ENCODE peak calls at places on chromosomes 4 and X, in seven cellular contexts. P, M, N, B, F, D and I are unnamed samples.

GRCh38 chrX:1244164-1245076 is 24.2 kb upstream of the CSF2RA start:
- DNase-seq in B (peak), P (no peak), F (no peak), D (no peak), N (no peak), M (peak), I (no peak)

GRCh38 chr4:52883707-52884669 is 21.9 kb downstream of the RASL11B start:
- DNase-seq in F (no peak), N (no peak), B (peak), D (no peak), M (no peak), P (no peak), I (no peak)

GRCh38 chr4:26217961-26218676 is 102.7 kb upstream of the RBPJ start:
- DNase-seq in D (no peak), B (no peak), M (no peak), P (no peak), N (peak), F (no peak), I (peak)

GRCh38 chr4:36549256-36549655 is 267.8 kb downstream of the DTHD1 start:
- DNase-seq in P (no peak), F (no peak), M (no peak), N (no peak), D (no peak), B (peak), I (no peak)

GRCh38 chr4:99436462-99436861 is 1.3 kb upstream of the ADH7 start:
- DNase-seq in F (no peak), P (no peak), N (no peak), D (no peak), B (no peak), M (no peak), I (no peak)

GRCh38 chrX:32139463-32139862 is 1067.6 kb upstream of the FTHL17 start:
- DNase-seq in B (no peak), P (no peak), M (no peak), N (no peak), D (no peak), F (no peak), I (no peak)

GRCh38 chr4:147581601-147582350 is 35.4 kb upstream of the TMEM184C start:
- DNase-seq in B (peak), D (no peak), F (peak), M (no peak), N (no peak), P (peak), I (no peak)

GRCh38 chrX:2697306-2697705 is 6.2 kb downstream of the CD99 start:
- DNase-seq in B (peak), N (no peak), M (no peak), D (no peak), F (no peak), P (no peak), I (no peak)

GRCh38 chr4:179307297-179308136 is 1865.3 kb upstream of the AGA start:
- DNase-seq in P (peak), B (peak), N (no peak), F (peak), D (no peak), M (peak), I (no peak)

GRCh38 chr4:156248921-156249320 is 295.3 kb upstream of the CTSO start:
- DNase-seq in N (no peak), M (no peak), P (no peak), B (no peak), F (no peak), D (no peak), I (no peak)

GRCh38 chrX:151899622-151900021 is 13.1 kb upstream of the MAGEA4 start:
- DNase-seq in M (no peak), N (no peak), D (no peak), B (no peak), F (peak), P (peak), I (no peak)

DNA sequence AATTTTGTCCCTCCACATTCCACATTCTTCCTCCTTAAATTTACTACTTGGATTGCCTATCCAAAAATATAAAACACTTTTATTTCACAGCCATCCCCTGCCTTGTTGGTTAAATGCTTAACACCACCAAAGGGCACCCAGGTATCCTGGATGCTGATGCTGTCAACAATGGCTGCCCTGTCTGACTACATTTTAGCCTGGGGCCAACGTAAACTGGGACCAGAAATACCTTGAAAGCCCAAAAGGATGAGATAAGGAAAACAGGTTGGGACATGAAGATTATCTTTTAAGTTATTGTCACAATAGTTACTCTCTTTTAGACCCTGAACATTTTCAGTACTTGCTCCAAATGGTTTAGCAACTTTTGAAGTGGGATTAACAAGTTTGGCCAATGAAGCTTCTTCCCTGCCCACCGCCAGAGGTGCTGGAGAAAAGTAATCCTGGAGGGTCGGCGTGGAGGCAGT is 775 bp upstream of the YIPF6 start:
- DNase-seq in M (no peak), F (no peak), P (no peak), D (no peak), N (no peak), B (peak), I (no peak)
- H3K27ac ChIP-seq in M (no peak), F (peak), P (peak), D (no peak), N (peak), B (peak), I (peak)

DNA sequence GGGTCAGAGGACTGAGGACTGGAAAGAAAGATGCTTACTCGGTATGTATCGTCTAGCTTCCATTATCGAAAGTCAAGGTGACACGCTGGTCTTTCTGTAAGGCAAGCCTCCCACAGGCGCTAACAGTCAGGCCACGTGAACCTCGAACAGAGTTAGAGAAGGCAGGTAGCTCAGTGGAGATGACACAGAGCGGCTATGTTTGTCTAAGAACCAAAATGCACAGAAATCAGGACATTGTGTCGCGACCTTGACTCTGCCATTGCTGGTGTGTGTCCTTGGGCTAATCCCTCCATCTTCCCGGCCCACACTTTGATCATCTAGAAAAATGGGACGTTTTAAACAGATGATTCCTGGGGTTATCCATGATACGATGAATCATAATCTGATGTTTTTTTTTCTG is 40.3 kb downstream of the IRF2 start:
- DNase-seq in N (no peak), M (no peak), F (no peak), P (no peak), D (no peak), B (no peak), I (no peak)
- H3K27ac ChIP-seq in N (no peak), M (no peak), F (no peak), P (no peak), D (no peak), B (no peak), I (no peak)

GRCh38 chr4:185836268-185837084 is 24.5 kb upstream of the SORBS2 start:
- DNase-seq in F (no peak), B (no peak), P (no peak), D (no peak), M (no peak), N (no peak), I (no peak)

GRCh38 chr4:185839204-185839712 is 27.3 kb upstream of the SORBS2 start:
- DNase-seq in D (no peak), B (peak), P (peak), F (peak), M (peak), N (peak), I (no peak)

GRCh38 chr4:185837415-185838103 is 25.6 kb upstream of the SORBS2 start:
- DNase-seq in D (no peak), M (no peak), N (no peak), F (no peak), B (no peak), P (no peak), I (no peak)

GRCh38 chr4:185838514-185839203 is 26.7 kb upstream of the SORBS2 start:
- DNase-seq in P (peak), F (no peak), B (no peak), N (no peak), D (no peak), M (no peak), I (no peak)

DNA sequence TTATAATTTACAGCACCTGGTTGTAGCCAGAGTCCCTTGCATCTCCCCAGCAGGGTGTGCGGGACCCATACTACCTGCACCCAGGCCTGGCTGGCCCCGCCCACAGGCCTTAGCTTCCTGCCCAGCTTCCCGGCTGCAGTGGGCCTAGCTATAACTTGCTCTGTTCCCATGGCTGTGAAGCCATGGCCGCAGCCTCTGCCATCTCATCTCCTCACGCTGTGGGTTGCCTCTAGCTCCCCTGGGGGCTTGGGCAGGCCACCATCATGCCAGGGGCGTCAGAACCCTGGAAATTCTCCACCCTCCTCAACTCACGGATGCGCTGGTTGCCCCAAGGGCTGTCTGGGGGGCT is 26.1 kb upstream of the SORBS2 start:
- DNase-seq in M (no peak), P (no peak), B (no peak), N (no peak), F (no peak), D (no peak), I (no peak)
- H3K27ac ChIP-seq in M (peak), P (peak), B (no peak), N (peak), F (peak), D (no peak), I (no peak)

GRCh38 chrX:24147165-24147564 is 2.4 kb upstream of the ZFX start:
- DNase-seq in B (no peak), N (no peak), P (no peak), D (no peak), F (no peak), M (no peak), I (no peak)
- H3K27ac ChIP-seq in B (peak), N (peak), P (peak), D (peak), F (no peak), M (no peak), I (no peak)

GRCh38 chr4:7980036-7980435 is 40.4 kb upstream of the AFAP1 start:
- DNase-seq in B (peak), D (no peak), P (no peak), M (no peak), N (no peak), F (peak), I (no peak)

GRCh38 chr4:7978907-7979651 is 39.4 kb upstream of the AFAP1 start:
- DNase-seq in N (no peak), F (no peak), B (no peak), M (no peak), D (no peak), P (no peak), I (no peak)

GRCh38 chr4:7976634-7977033 is 37.0 kb upstream of the AFAP1 start:
- DNase-seq in M (no peak), B (no peak), D (no peak), P (no peak), N (no peak), F (no peak), I (no peak)

GRCh38 chr4:7979652-7979968 is 39.9 kb upstream of the AFAP1 start:
- DNase-seq in N (no peak), M (no peak), D (no peak), P (no peak), F (no peak), B (no peak), I (no peak)

DNA sequence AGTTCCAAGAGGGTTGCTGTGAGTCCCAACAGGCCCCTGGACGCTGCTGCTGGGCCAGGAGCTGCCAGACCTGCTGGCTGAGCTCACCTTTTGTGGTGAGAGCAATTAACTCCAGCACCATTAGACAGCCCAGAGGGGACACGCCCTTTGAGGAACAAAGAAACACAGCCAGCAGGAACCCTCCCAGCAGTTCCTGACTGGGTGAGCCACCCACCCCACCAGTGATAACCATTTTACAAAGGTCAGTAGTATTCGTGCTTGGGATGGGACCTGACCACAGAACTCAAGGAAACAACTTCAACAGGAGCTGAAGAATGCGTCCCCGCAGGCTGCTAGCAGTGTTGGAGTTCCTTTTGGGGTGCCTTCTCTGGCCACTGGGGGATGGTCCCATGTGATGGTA is 38.8 kb upstream of the AFAP1 start:
- DNase-seq in D (no peak), M (no peak), F (peak), N (no peak), B (peak), P (no peak), I (no peak)
- H3K27ac ChIP-seq in D (no peak), M (no peak), F (no peak), N (peak), B (peak), P (peak), I (no peak)

GRCh38 chrX:13711141-13711540 is 22.2 kb downstream of the RAB9A start:
- DNase-seq in M (no peak), P (no peak), F (no peak), D (no peak), B (no peak), N (no peak), I (no peak)
- H3K27ac ChIP-seq in M (no peak), P (no peak), F (no peak), D (no peak), B (no peak), N (no peak), I (no peak)

DNA sequence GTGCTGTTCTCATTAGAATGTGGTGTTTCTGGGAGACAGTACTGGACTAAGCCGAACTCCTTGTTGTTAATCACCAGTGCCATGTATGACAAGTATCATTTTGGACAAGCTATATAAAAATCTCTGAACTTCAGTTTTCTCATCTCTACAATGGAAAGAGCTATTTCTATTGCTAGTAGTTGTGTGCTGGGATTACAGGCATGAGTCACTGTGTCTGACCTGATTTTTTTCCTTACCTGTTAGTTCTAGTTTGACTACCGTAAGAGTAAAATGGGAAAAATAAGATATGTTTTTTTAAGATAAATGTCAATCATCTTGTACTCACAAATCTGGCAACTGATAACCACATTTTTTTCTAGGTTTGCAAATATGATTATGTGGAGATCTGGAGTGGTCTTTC is 192.3 kb downstream of the TLL1 start:
- DNase-seq in P (no peak), M (no peak), F (no peak), D (no peak), N (no peak), B (no peak), I (no peak)
- H3K27ac ChIP-seq in P (no peak), M (no peak), F (no peak), D (peak), N (no peak), B (no peak), I (no peak)

GRCh38 chr4:186104114-186104894 is at the start of gene FAM149A:
- DNase-seq in N (peak), D (no peak), M (no peak), B (no peak), F (peak), P (no peak), I (no peak)
- H3K27ac ChIP-seq in N (no peak), D (no peak), M (no peak), B (no peak), F (no peak), P (no peak), I (peak)

DNA sequence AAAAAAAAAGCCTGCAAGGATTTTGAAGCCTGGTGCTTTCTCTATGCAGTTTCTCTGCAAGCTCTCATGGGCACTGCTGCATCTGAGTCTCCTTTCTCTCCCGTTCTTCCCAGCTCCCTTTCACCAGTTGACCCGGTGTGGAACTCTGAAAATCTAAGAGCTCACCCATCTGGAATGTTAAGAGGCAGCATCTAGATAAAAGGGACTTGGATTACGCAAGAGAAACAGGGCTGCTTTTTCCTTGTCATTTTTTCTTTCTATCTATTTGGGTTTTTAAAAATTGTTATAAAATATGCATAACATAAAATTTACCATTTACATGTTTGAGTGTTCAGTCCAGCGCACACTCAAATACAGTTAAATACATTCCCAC is 95.2 kb upstream of the RPS6KA3 start:
- DNase-seq in F (peak), M (no peak), N (no peak), P (peak), D (peak), B (peak), I (no peak)
- H3K27ac ChIP-seq in F (peak), M (peak), N (peak), P (peak), D (peak), B (peak), I (no peak)

DNA sequence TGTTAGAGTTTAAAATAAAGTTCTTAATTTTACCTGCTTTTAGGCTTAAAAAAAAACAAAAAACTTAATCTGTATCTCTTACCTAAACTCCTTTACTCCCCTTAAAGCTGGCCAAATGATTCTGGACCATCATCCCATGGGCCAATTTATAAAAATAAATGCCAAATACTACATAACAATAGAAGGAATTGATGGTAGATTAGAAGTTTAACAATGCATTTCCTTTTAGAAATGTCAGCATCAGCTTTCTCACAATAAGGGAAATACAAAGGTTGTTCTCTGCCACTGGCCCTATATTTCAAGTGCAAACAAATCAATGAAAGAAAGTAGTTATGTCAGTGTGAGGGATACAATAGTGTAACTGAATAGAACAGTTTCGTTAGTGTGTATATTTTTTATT is 5.7 kb upstream of the RAPGEF2 start:
- DNase-seq in P (no peak), F (no peak), M (no peak), D (no peak), N (no peak), B (no peak), I (no peak)
- H3K27ac ChIP-seq in P (no peak), F (no peak), M (no peak), D (no peak), N (no peak), B (no peak), I (no peak)